ENCODE peak calls at places on chromosomes 5 and 9, in six cellular contexts. Q is HCT116, C is GM23338, G is GM23248, U is hepatocyte, J is MM.1S. T is an unnamed sample. For H3K9me2, the result is how much of the 10 kb centered on the place peaks cover.

GRCh38 chr5:94028001-94028400 is 286.6 kb upstream of the POU5F2 start:
- DNase-seq in Q (no peak), C (no peak), G (no peak), U (peak), J (no peak), T (no peak)

GRCh38 chr5:135441256-135441915 is 5.8 kb downstream of the DCANP1 start:
- DNase-seq in Q (no peak), C (no peak), G (no peak), U (no peak), J (no peak), T (no peak)

GRCh38 chr5:16681761-16682335 is 65.1 kb upstream of the RETREG1 start:
- DNase-seq in Q (no peak), C (no peak), G (no peak), U (no peak), J (no peak), T (no peak)

GRCh38 chr5:139117342-139117884 is 80.8 kb downstream of the SIL1 start:
- DNase-seq in Q (no peak), C (no peak), G (no peak), U (no peak), J (no peak), T (no peak)

GRCh38 chr9:35741740-35742139 is 7.3 kb downstream of the GBA2 start:
- DNase-seq in Q (no peak), C (no peak), G (no peak), U (no peak), J (no peak), T (no peak)

GRCh38 chr5:3034449-3034848 is 283.0 kb upstream of the IRX2 start:
- DNase-seq in Q (no peak), C (no peak), G (no peak), U (no peak), J (no peak), T (no peak)

GRCh38 chr5:31781772-31782171 is 142.8 kb downstream of the PDZD2 start:
- DNase-seq in Q (no peak), C (no peak), G (no peak), U (no peak), J (no peak), T (peak)

GRCh38 chr9:81071108-81071507 is 618.2 kb downstream of the TLE1 start:
- DNase-seq in Q (no peak), C (no peak), G (no peak), U (no peak), J (no peak), T (no peak)

GRCh38 chr5:60177596-60177995 is 284.1 kb upstream of the PDE4D start:
- DNase-seq in Q (no peak), C (no peak), G (no peak), U (no peak), J (no peak), T (no peak)

GRCh38 chr9:133866946-133867345 is 125.2 kb downstream of the VAV2 start:
- DNase-seq in Q (no peak), C (no peak), G (no peak), U (no peak), J (no peak), T (no peak)

GRCh38 chr9:93774331-93775102 is 180.6 kb downstream of the BARX1 start:
- DNase-seq in Q (no peak), C (no peak), G (no peak), U (no peak), J (no peak), T (no peak)

GRCh38 chr5:27315541-27316282 is 277.3 kb upstream of the CDH9 start:
- DNase-seq in Q (no peak), C (peak), G (peak), U (no peak), J (peak), T (peak)

GRCh38 chr5:67842806-67843205 is 372.8 kb upstream of the PIK3R1 start:
- DNase-seq in Q (no peak), C (peak), G (peak), U (peak), J (no peak), T (no peak)

GRCh38 chr9:14251146-14252071 is 62.5 kb downstream of the NFIB start:
- DNase-seq in Q (peak), C (peak), G (peak), U (peak), J (no peak), T (peak)

GRCh38 chr5:147483197-147483790 is 26.6 kb downstream of the DPYSL3 start:
- DNase-seq in Q (no peak), C (no peak), G (peak), U (no peak), J (no peak), T (peak)

GRCh38 chr5:38715671-38716070 is 130.1 kb upstream of the OSMR start:
- DNase-seq in Q (peak), C (no peak), G (peak), U (no peak), J (no peak), T (no peak)

GRCh38 chr9:116124472-116125040 is 29.0 kb upstream of the PAPPA start:
- DNase-seq in Q (no peak), C (no peak), G (peak), U (no peak), J (no peak), T (no peak)

GRCh38 chr5:75239681-75240080 is 3.0 kb upstream of the ANKRD31 start:
- DNase-seq in Q (peak), C (peak), G (no peak), U (peak), J (no peak), T (peak)

GRCh38 chr5:141517902-141518610 is 29.2 kb downstream of the PCDHGC5 start:
- DNase-seq in Q (no peak), C (no peak), G (peak), U (no peak), J (no peak), T (no peak)

GRCh38 chr9:109369285-109369684 is 48.4 kb upstream of the EPB41L4B start:
- DNase-seq in Q (no peak), C (no peak), G (no peak), U (peak), J (peak), T (peak)

GRCh38 chr9:17204611-17205165 is 69.8 kb downstream of the CNTLN start:
- DNase-seq in Q (no peak), C (peak), G (no peak), U (peak), J (no peak), T (no peak)

GRCh38 chr9:89375181-89375760 is 57.0 kb downstream of the SECISBP2 start:
- DNase-seq in Q (no peak), C (no peak), G (no peak), U (no peak), J (no peak), T (peak)

GRCh38 chr5:16540421-16540820 is 74.8 kb upstream of the ZNF622 start:
- DNase-seq in Q (no peak), C (no peak), G (peak), U (no peak), J (no peak), T (peak)

GRCh38 chr5:95887977-95888376 is 65.5 kb upstream of the GLRX start:
- DNase-seq in Q (no peak), C (no peak), G (no peak), U (peak), J (no peak), T (no peak)

GRCh38 chr5:96087939-96088338 is 126.3 kb upstream of the ELL2 start:
- DNase-seq in Q (no peak), C (no peak), G (no peak), U (no peak), J (no peak), T (no peak)

GRCh38 chr9:18791074-18791473 is 241.9 kb downstream of the SAXO1 start:
- DNase-seq in Q (peak), C (peak), G (no peak), U (peak), J (no peak), T (peak)

DNA sequence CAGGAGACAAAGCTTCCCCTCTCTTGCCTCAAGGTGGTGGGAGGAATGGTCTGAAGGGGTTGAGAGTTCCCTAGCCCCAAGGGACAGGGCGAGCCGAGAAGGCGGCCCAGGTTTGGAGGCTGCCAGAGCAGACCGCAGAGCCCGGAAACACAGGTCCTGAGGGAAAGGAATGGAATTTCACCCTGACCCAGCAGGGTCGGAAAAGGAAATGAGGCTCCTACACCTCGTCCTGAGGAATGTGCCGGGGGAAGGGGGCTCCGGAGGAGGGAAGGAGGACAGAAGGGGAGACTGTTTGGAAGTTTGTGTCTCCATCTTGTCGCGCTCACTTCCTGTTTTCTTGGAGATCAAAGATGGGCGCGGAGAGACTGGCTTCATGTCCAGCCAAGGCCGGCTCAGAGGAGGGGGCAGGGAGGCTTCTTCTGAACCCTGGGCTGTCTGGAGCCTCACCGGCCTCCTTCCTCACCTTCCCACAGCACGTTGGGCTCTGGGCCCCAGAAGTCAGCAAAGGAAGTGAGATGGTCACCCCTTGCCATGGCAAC is 9.6 kb downstream of the ENG start:
- DNase-seq in Q (no peak), C (peak), G (peak), U (peak), J (no peak), T (no peak)
- H3K9me2 ChIP-seq in Q (under half), C (under half), G (under half), U (under half), J (under half), T (under half)

GRCh38 chr5:126776499-126777256 is at the start of gene LMNB1:
- DNase-seq in Q (peak), C (peak), G (peak), U (peak), J (peak), T (peak)
- TF ChIP-seq EZH2 in Q (no peak), C (no peak), G (no peak), U (no peak), J (no peak), T (no peak)

GRCh38 chr9:99441829-99442228 is 219.7 kb downstream of the SEC61B start:
- DNase-seq in Q (no peak), C (no peak), G (no peak), U (no peak), J (no peak), T (no peak)

GRCh38 chr9:99445377-99445891 is 223.4 kb downstream of the SEC61B start:
- DNase-seq in Q (no peak), C (no peak), G (peak), U (peak), J (no peak), T (peak)

GRCh38 chr9:99449726-99450125 is 227.6 kb downstream of the SEC61B start:
- DNase-seq in Q (no peak), C (no peak), G (no peak), U (no peak), J (no peak), T (no peak)

GRCh38 chr9:99447951-99448350 is 225.9 kb downstream of the SEC61B start:
- DNase-seq in Q (no peak), C (no peak), G (no peak), U (no peak), J (no peak), T (no peak)

DNA sequence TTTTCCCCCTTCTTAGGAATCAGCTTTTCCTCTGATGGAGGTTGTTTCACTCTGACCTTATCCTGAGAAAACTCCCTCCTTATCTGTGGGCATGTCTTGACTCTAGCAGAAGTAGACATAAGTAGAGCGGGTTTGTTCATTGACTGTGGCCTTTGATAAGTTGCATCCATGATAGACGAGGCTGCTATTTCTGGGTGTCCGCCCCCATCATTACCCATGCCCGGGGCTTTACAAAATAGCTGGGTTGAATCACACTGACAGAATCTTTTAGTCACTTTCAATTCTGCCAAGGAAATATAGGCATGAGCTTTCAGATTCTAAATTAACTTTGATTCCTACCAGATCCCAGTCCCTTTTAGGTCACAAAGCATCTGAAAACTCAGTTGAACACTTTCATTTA is 223.8 kb downstream of the SEC61B start:
- DNase-seq in Q (no peak), C (no peak), G (peak), U (no peak), J (no peak), T (no peak)
- TF ChIP-seq EZH2phosphoT487 in Q (no peak), C (no peak), G (no peak), U (no peak), J (no peak), T (no peak)

GRCh38 chr9:138116521-138116920 is 238.9 kb downstream of the CACNA1B start:
- DNase-seq in Q (no peak), C (no peak), G (no peak), U (no peak), J (no peak), T (no peak)
- H3K9me2 ChIP-seq in Q (under half), C (under half), G (under half), U (under half), J (under half), T (under half)

GRCh38 chr9:69324549-69325401 is at the start of gene ENTREP1:
- DNase-seq in Q (peak), C (peak), G (peak), U (peak), J (peak), T (peak)
- TF ChIP-seq EZH2 in Q (no peak), C (no peak), G (no peak), U (no peak), J (no peak), T (no peak)

GRCh38 chr9:113241161-113241560 is 19.8 kb downstream of the SLC31A1 start:
- DNase-seq in Q (no peak), C (no peak), G (no peak), U (no peak), J (no peak), T (no peak)
- TF ChIP-seq EZH2phosphoT487 in Q (no peak), C (no peak), G (no peak), U (no peak), J (no peak), T (no peak)

DNA sequence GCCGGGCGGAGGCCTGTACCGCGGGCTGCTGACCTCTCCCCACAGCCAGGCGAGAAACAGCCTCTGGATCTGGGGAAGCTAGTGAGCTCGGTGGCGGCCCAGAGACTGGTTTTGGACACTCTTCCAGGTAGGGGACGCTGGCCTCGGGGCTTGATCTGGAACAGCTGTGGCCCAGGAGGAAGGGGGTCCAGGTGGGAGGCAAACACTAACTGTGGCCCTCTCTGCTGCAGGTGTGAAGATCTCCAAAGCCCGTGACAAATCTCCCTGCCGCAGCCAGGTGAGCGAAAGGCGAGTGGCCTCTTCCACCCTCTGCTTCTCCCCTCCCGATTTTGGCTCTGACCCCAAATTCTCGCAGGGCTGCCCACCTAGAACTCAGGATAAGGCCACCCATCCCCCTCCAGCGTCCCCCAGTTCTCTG is 13.1 kb upstream of the SLC34A1 start:
- DNase-seq in Q (no peak), C (no peak), G (no peak), U (no peak), J (no peak), T (no peak)
- H3K9me2 ChIP-seq in Q (under half), C (under half), G (under half), U (under half), J (under half), T (under half)

GRCh38 chr5:5490774-5491347 is 68.4 kb downstream of the ICE1 start:
- DNase-seq in Q (no peak), C (no peak), G (no peak), U (no peak), J (no peak), T (no peak)

GRCh38 chr5:5492087-5492933 is 69.8 kb downstream of the ICE1 start:
- DNase-seq in Q (peak), C (peak), G (peak), U (peak), J (peak), T (peak)

GRCh38 chr5:5497132-5497748 is 74.8 kb downstream of the ICE1 start:
- DNase-seq in Q (peak), C (peak), G (peak), U (peak), J (peak), T (peak)

GRCh38 chr5:5494489-5495402 is 72.3 kb downstream of the ICE1 start:
- DNase-seq in Q (peak), C (peak), G (peak), U (peak), J (peak), T (peak)
- TF ChIP-seq EZH2 in Q (no peak), C (no peak), G (no peak), U (no peak), J (no peak), T (no peak)